ENCODE peak calls at places on chromosomes 3 and 15, in four cellular contexts. M, B, V and P are unnamed samples.

GRCh38 chr15:63396546-63396939 is 14.9 kb upstream of the CA12 start:
- DNase-seq in V (no peak), B (no peak), M (peak), P (no peak)

GRCh38 chr3:25423780-25424179 is 4.3 kb upstream of the RARB start:
- DNase-seq in M (no peak), B (no peak), V (no peak), P (no peak)

GRCh38 chr3:188571531-188572115 is 417.7 kb downstream of the LPP start:
- DNase-seq in B (no peak), M (no peak), V (no peak), P (no peak)

GRCh38 chr15:70715840-70716510 is 47.4 kb downstream of the UACA start:
- DNase-seq in M (no peak), V (no peak), B (no peak), P (no peak)

GRCh38 chr3:13307041-13307440 is 113.1 kb downstream of the NUP210 start:
- DNase-seq in V (no peak), M (no peak), B (no peak), P (no peak)

GRCh38 chr15:52636459-52636858 is 42.7 kb downstream of the ATOSA start:
- DNase-seq in B (no peak), V (no peak), M (no peak), P (no peak)

GRCh38 chr3:114830652-114831051 is 316.4 kb downstream of the ZBTB20 start:
- DNase-seq in B (no peak), M (no peak), V (no peak), P (no peak)

GRCh38 chr3:21216598-21216997 is 534.4 kb downstream of the ZNF385D start:
- DNase-seq in V (no peak), B (no peak), M (peak), P (no peak)

GRCh38 chr3:38567498-38567897 is 71.4 kb downstream of the EXOG start:
- DNase-seq in B (no peak), V (no peak), M (no peak), P (no peak)

GRCh38 chr3:157572559-157573270 is 69.5 kb upstream of the VEPH1 start:
- DNase-seq in B (no peak), M (peak), V (peak), P (no peak)

GRCh38 chr3:105970283-105970682 is 101.5 kb upstream of the CBLB start:
- DNase-seq in B (no peak), M (no peak), V (no peak), P (no peak)

GRCh38 chr3:141366285-141367037 is 1.8 kb upstream of the ZBTB38 start:
- DNase-seq in B (no peak), V (peak), M (peak), P (no peak)

GRCh38 chr3:193665370-193665989 is 72.5 kb downstream of the OPA1 start:
- DNase-seq in B (no peak), M (peak), V (peak), P (no peak)

GRCh38 chr3:112124901-112125607 is 8.0 kb downstream of the GCSAM start:
- DNase-seq in B (no peak), M (no peak), V (no peak), P (no peak)

GRCh38 chr3:193391902-193392301 is 13.3 kb upstream of the ATP13A5 start:
- DNase-seq in B (peak), M (no peak), V (no peak), P (no peak)

GRCh38 chr15:90394702-90395442 is 6.8 kb downstream of the IQGAP1 start:
- DNase-seq in M (no peak), V (no peak), B (no peak), P (no peak)

GRCh38 chr15:70049701-70050445 is 47.8 kb downstream of the TLE3 start:
- DNase-seq in V (no peak), B (no peak), M (no peak), P (no peak)

GRCh38 chr3:108780235-108780634 is 23.0 kb upstream of the RETNLB start:
- DNase-seq in V (no peak), M (no peak), B (no peak), P (no peak)

GRCh38 chr3:126811530-126811929 is 107.5 kb downstream of the CHCHD6 start:
- DNase-seq in M (no peak), B (no peak), V (no peak), P (no peak)

GRCh38 chr15:95620934-95621579 is 709.4 kb upstream of the NR2F2 start:
- DNase-seq in B (no peak), M (no peak), V (no peak), P (peak)

GRCh38 chr15:50190166-50190570 is 8.2 kb downstream of the SLC27A2 start:
- DNase-seq in M (no peak), B (no peak), V (no peak), P (no peak)

GRCh38 chr3:178195824-178196223 is 340.4 kb upstream of the KCNMB2 start:
- DNase-seq in B (no peak), M (peak), V (no peak), P (no peak)

GRCh38 chr3:187403768-187404270 is 35.6 kb downstream of the RTP4 start:
- DNase-seq in M (no peak), V (peak), B (no peak), P (no peak)

GRCh38 chr15:73756947-73757513 is 3.9 kb upstream of the INSYN1 start:
- DNase-seq in V (no peak), M (no peak), B (no peak), P (no peak)

GRCh38 chr3:152392474-152392873 is 123.7 kb downstream of the MBNL1 start:
- DNase-seq in M (no peak), B (no peak), V (no peak), P (no peak)

GRCh38 chr3:151901282-151901945 is 28.0 kb downstream of the SUCNR1 start:
- DNase-seq in V (no peak), B (no peak), M (no peak), P (no peak)

DNA sequence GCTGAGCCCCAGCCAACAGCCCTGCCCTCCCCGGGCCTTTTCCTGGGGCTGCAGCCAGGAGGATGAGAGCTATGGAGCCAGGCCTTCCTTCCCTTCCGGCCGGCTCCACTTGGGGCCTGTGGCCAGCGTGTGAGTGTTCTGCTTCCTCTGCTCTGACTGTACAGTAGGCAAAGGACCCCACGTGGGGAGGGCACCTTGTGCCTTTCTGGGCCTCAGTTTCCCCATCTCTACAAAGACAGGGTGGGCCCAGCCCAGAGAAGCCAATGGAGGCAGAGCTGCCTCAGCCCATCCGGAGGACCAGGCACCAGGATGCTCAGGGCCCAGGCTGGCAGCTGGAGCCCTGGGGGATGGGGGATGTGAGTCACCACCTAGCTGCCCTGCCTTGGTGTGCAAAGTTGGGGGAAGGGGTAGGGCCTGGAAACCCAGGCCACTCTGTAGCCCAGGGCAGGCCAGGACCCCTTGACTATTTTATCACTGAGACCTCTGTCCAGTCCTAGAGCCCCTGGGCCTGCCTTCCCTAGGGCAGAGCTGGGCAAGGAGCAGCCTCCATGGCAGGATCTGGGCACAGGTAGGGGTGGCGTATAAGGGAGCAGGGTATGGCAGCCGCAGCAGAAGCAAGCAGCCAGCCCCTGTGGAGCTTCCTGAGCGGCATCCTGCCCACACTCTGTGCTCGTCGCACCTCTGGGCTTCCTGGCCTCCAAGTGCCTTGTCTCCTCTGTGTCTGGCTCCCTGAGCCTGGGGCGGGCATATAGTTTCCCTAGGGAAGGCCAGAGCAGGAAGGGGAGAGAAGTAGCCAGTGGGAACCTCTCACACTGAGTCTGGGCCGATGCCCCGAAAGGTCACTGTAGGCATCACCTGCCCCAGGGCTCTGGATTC is 1.8 kb downstream of the PSTPIP1 start:
- DNase-seq in M (no peak), B (no peak), V (no peak), P (no peak)
- TF ChIP-seq EGR1 in M (no peak), B (no peak), V (no peak), P (no peak)

GRCh38 chr15:101126618-101127502 is 125.0 kb downstream of the CHSY1 start:
- DNase-seq in M (no peak), V (no peak), B (no peak), P (no peak)

GRCh38 chr15:101129851-101130250 is 122.0 kb downstream of the CHSY1 start:
- DNase-seq in M (no peak), V (no peak), B (no peak), P (no peak)

GRCh38 chr15:101128696-101129095 is 123.2 kb downstream of the CHSY1 start:
- DNase-seq in V (no peak), M (no peak), B (no peak), P (no peak)

GRCh38 chr15:101127503-101128076 is 124.3 kb downstream of the CHSY1 start:
- DNase-seq in B (no peak), M (no peak), V (peak), P (peak)

GRCh38 chr15:101128191-101128590 is 123.7 kb downstream of the CHSY1 start:
- DNase-seq in B (no peak), V (no peak), M (no peak), P (no peak)
- TF ChIP-seq EGR1 in B (no peak), V (no peak), M (no peak), P (no peak)

GRCh38 chr15:78396976-78397375 is 41.0 kb upstream of the IREB2 start:
- DNase-seq in M (peak), B (no peak), V (no peak), P (no peak)
- TF ChIP-seq EGR1 in M (no peak), B (no peak), V (no peak), P (no peak)

GRCh38 chr3:33858131-33858530 is 59.7 kb downstream of the PDCD6IP start:
- DNase-seq in V (no peak), B (no peak), M (no peak), P (no peak)

GRCh38 chr3:33860355-33861047 is 62.1 kb downstream of the PDCD6IP start:
- DNase-seq in V (no peak), M (no peak), B (no peak), P (no peak)

GRCh38 chr3:33855884-33856546 is 57.6 kb downstream of the PDCD6IP start:
- DNase-seq in V (no peak), M (no peak), B (no peak), P (no peak)
- TF ChIP-seq EGR1 in V (no peak), M (no peak), B (no peak), P (no peak)

DNA sequence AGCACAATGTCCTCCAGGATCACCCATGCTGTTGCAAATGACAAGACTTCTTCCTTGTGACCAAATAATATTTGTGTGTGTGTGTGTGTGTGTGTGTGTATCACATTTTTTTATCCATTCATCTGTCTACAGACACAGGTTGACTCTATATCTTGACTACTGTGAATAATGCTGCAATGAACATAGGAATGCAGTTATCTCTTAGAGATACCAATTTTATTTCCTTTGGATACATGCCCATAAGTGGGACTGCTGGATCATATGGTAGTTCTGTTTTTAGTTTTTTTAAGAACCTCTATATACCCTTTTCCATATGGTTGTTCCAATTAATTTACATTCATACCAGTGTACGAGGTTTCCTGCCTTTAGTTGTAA is 41.7 kb downstream of the GPR176 start:
- DNase-seq in M (no peak), V (no peak), B (no peak), P (no peak)
- TF ChIP-seq EGR1 in M (no peak), V (no peak), B (no peak), P (no peak)

GRCh38 chr3:129597792-129598381 is 8.6 kb downstream of the PLXND1 start:
- DNase-seq in M (no peak), B (no peak), V (no peak), P (no peak)
- TF ChIP-seq EGR1 in M (no peak), B (no peak), V (no peak), P (no peak)

DNA sequence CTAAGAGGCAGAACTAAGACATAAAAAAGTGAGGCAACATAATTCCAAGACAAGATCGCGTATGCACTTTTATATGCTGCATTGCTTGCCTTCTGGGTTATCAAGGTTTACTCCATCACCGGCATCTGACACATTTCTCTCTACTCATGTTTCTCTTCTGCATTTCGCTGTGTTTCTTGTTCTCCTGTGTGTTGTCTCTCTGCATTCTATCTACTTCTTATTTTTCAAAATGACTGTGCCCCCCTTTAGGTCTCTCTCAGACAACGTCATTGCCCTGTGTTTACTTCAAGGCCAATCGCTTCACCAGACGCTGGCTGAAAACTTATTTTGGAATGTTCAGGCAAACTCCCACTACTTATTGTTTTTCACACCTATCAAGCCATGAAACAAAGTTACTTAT is 280.4 kb downstream of the KCNH8 start:
- DNase-seq in B (no peak), M (no peak), V (no peak), P (no peak)
- TF ChIP-seq EGR1 in B (no peak), M (no peak), V (no peak), P (no peak)

GRCh38 chr15:57307527-57308193 is 68.6 kb upstream of the CGNL1 start:
- DNase-seq in B (no peak), M (no peak), V (no peak), P (no peak)
- TF ChIP-seq EGR1 in B (no peak), M (no peak), V (no peak), P (no peak)

GRCh38 chr3:100650651-100651611 is 41.5 kb downstream of the ADGRG7 start:
- DNase-seq in M (no peak), V (no peak), B (no peak), P (peak)
- TF ChIP-seq EGR1 in M (no peak), V (no peak), B (no peak), P (no peak)

GRCh38 chr3:56923546-56924224 is 121.9 kb upstream of the ARHGEF3 start:
- DNase-seq in V (peak), B (no peak), M (peak), P (no peak)
- TF ChIP-seq EGR1 in V (no peak), B (no peak), M (no peak), P (no peak)